ENCODE peak calls at places on chromosomes 12 and 14, in eight cellular contexts. X, B, E, F, Y, C, M and Q are unnamed samples.

GRCh38 chr12:85949253-85949652 is 75.2 kb downstream of the NTS start:
- DNase-seq in B (no peak), M (no peak), X (no peak), F (no peak), Y (peak; percentile 36), E (no peak), C (no peak), Q (no peak)

GRCh38 chr14:102729268-102729667 is 48.0 kb upstream of the TRAF3 start:
- DNase-seq in X (no peak), Y (no peak), M (no peak), F (no peak), B (no peak), C (no peak), E (no peak), Q (no peak)

GRCh38 chr12:116559330-116560080 is at the start of gene MAP1LC3B2:
- DNase-seq in Y (no peak), M (peak; percentile 97), F (no peak), X (peak; percentile 15), E (peak; percentile 36), C (peak; percentile 93), B (peak; percentile 100), Q (no peak)

GRCh38 chr14:23177181-23177580 is 6.3 kb downstream of the SLC7A8 start:
- DNase-seq in B (no peak), X (no peak), E (no peak), F (no peak), M (no peak), Y (no peak), C (no peak), Q (peak; percentile 15)

GRCh38 chr14:76761198-76761848 is at the start of gene VASH1:
- DNase-seq in X (no peak), C (peak; percentile 55), E (peak; percentile 15), F (peak; percentile 83), Y (no peak), M (no peak), B (peak; percentile 80), Q (peak; percentile 75)

GRCh38 chr12:107568718-107569117 is 116.9 kb upstream of the PWP1 start:
- DNase-seq in B (no peak), X (no peak), M (no peak), Y (no peak), F (no peak), E (no peak), C (no peak), Q (no peak)

GRCh38 chr12:98253207-98253606 is 262.2 kb upstream of the TMPO start:
- DNase-seq in C (no peak), B (no peak), X (no peak), E (no peak), F (no peak), Y (no peak), M (no peak), Q (no peak)

GRCh38 chr12:116922194-116922897 is 11.6 kb downstream of the FBXW8 start:
- DNase-seq in F (no peak), B (no peak), X (no peak), Y (no peak), C (no peak), E (no peak), M (peak; percentile 50), Q (no peak)

GRCh38 chr14:79383031-79383430 is 828.3 kb downstream of the DIO2 start:
- DNase-seq in M (no peak), E (no peak), F (no peak), X (no peak), B (no peak), C (no peak), Y (no peak), Q (no peak)

GRCh38 chr12:21451529-21451928 is 14.1 kb downstream of the PYROXD1 start:
- DNase-seq in B (no peak), C (no peak), X (no peak), M (no peak), Y (no peak), F (no peak), E (no peak), Q (peak; percentile 8)

GRCh38 chr14:20427231-20428009 is 8.5 kb downstream of the KLHL33 start:
- DNase-seq in Y (no peak), C (peak; percentile 58), E (peak; percentile 13), X (peak; percentile 68), B (peak; percentile 79), M (peak; percentile 71), F (peak; percentile 25), Q (peak; percentile 72)

GRCh38 chr12:68572650-68573049 is 38.0 kb upstream of the RAP1B start:
- DNase-seq in B (no peak), C (no peak), F (no peak), Y (no peak), E (peak; percentile 13), M (no peak), X (no peak), Q (no peak)

GRCh38 chr12:104669851-104670337 is 213.1 kb downstream of the CHST11 start:
- DNase-seq in C (no peak), X (no peak), F (no peak), E (no peak), B (peak; percentile 94), Y (no peak), M (peak; percentile 53), Q (no peak)

GRCh38 chr12:124565071-124565491 is 2.3 kb downstream of the NCOR2 start:
- DNase-seq in C (no peak), M (no peak), B (no peak), X (no peak), Y (no peak), E (no peak), F (no peak), Q (no peak)

GRCh38 chr12:59185291-59185690 is 265.0 kb upstream of the LRIG3 start:
- DNase-seq in E (no peak), M (no peak), Y (no peak), F (no peak), C (no peak), X (no peak), B (peak; percentile 12), Q (no peak)

GRCh38 chr12:52975820-52976573 is 27.1 kb downstream of the KRT18 start:
- DNase-seq in C (no peak), E (peak; percentile 73), X (peak; percentile 68), M (no peak), B (no peak), F (no peak), Y (no peak), Q (peak; percentile 40)

GRCh38 chr14:22221508-22221907 is 367.5 kb downstream of the DAD1 start:
- DNase-seq in X (peak; percentile 39), M (no peak), Y (no peak), E (peak; percentile 12), B (peak; percentile 37), F (peak; percentile 9), C (peak; percentile 15), Q (peak; percentile 16)

GRCh38 chr14:51855234-51855633 is 5.2 kb upstream of the GNG2 start:
- DNase-seq in F (no peak), C (no peak), B (no peak), M (no peak), Y (no peak), X (no peak), E (no peak), Q (no peak)

GRCh38 chr14:23582906-23583760 is 4.5 kb upstream of the JPH4 start:
- DNase-seq in X (peak; percentile 80), M (no peak), F (no peak), B (no peak), C (no peak), Y (no peak), E (no peak), Q (no peak)

GRCh38 chr14:105290598-105291356 is 10.0 kb downstream of the BRF1 start:
- DNase-seq in X (no peak), E (no peak), Y (no peak), F (no peak), C (no peak), M (no peak), B (peak; percentile 34), Q (peak; percentile 20)
- TF ChIP-seq MAX in X (no peak), E (no peak), Y (no peak), F (no peak), C (no peak), M (no peak), B (no peak), Q (no peak)

GRCh38 chr14:89399594-89400068 is 17.4 kb downstream of the FOXN3 start:
- DNase-seq in E (no peak), B (no peak), F (no peak), X (peak; percentile 29), C (no peak), M (no peak), Y (no peak), Q (peak; percentile 43)
- TF ChIP-seq POLR2A in E (no peak), B (no peak), F (no peak), X (no peak), C (no peak), M (no peak), Y (no peak), Q (no peak)

GRCh38 chr14:91315844-91316267 is 71.4 kb upstream of the GPR68 start:
- DNase-seq in C (no peak), B (peak; percentile 93), M (peak; percentile 88), X (no peak), Y (no peak), F (no peak), E (no peak), Q (no peak)

GRCh38 chr14:91316761-91317160 is 72.3 kb upstream of the GPR68 start:
- DNase-seq in F (no peak), E (no peak), C (no peak), M (no peak), B (no peak), X (no peak), Y (no peak), Q (no peak)

GRCh38 chr14:91320266-91320665 is 75.8 kb upstream of the GPR68 start:
- DNase-seq in Y (no peak), M (no peak), C (no peak), X (no peak), B (no peak), E (no peak), F (no peak), Q (no peak)

GRCh38 chr14:91318911-91319310 is 74.4 kb upstream of the GPR68 start:
- DNase-seq in F (no peak), E (no peak), B (no peak), C (no peak), M (no peak), Y (no peak), X (no peak), Q (no peak)

GRCh38 chr14:91317381-91318313 is 73.1 kb upstream of the GPR68 start:
- DNase-seq in X (no peak), B (peak; percentile 93), Y (no peak), F (no peak), E (no peak), C (no peak), M (no peak), Q (peak; percentile 52)
- H3K4me3 ChIP-seq in X (no peak overlapping the region), B (no peak overlapping the region), Y (no peak overlapping the region), F (no peak overlapping the region), E (no peak overlapping the region), C (no peak overlapping the region), M (no peak overlapping the region), Q (no peak overlapping the region)

DNA sequence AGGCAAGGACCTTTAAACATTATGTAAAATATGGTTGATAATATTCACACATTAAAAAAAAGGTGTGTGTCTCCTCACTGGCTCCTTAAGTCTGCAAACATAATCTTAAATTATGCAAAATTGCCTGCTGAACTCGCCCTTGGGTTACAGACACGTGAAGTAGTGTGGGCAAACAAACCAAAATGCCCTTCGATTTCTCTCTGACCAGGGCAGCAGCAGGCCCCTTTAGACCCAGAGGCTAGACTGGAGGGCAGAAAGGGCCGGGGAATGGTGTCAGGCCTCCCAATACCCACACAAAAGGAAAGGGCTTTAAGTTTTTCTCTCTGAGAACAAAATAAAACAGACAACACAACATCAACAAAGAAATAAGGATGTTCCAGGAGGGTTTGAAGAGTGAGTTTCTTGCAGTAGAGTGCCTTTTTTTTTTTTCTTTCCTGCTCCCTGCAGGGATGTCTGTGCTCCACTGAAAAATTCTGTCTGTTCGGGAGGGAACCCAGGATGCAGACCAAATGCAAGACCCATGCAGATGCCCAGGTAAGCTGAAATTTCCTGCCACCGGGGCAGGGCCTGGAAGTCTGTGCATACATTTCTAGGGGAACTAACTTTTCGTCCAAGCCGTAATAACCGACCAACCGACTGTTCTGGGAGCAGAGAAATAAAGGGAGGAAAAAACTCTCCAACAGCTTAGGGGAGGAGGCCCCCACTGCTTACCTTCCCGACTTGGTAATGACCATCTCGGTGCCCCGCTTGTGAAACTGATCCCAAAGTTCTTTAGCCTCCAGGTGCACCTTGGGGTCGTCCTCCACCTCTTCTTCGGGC is 1.7 kb downstream of the TBX3 start:
- DNase-seq in Y (no peak), X (no peak), F (no peak), E (no peak), M (no peak), C (no peak), B (no peak), Q (no peak)
- TF ChIP-seq MAX in Y (no peak), X (no peak), F (no peak), E (no peak), M (no peak), C (no peak), B (no peak), Q (no peak)